ENCODE peak calls at places on chromosomes 1 and 21, in eight cellular contexts. C is SHP77; R is astrocyte of the cerebellum; V is amniotic stem cell; M is astrocyte of the hippocampus; J is retina; X is activated T-helper 9 cell treated with anti-CD3 and anti-CD28 coated beads, Interleukin-2, amount 50 U/mL, for 16 hours; A is effector memory CD4-positive, alpha-beta T cell. H is an unnamed sample.

GRCh38 chr1:53070621-53071020 is 8.6 kb downstream of the PODN start:
- DNase-seq in C (no peak), R (no peak), V (no peak), M (no peak), J (no peak), X (no peak), A (no peak), H (no peak)

GRCh38 chr1:247845693-247846017 is 4.0 kb upstream of the OR11L1 start:
- DNase-seq in C (no peak), R (no peak), V (no peak), M (no peak), J (no peak), X (no peak), A (no peak), H (no peak)

GRCh38 chr1:90706437-90707362 is 10.4 kb downstream of the BARHL2 start:
- DNase-seq in C (no peak), R (no peak), V (no peak), M (peak), J (peak), X (no peak), A (no peak), H (peak)

GRCh38 chr1:208298593-208299233 is 54.5 kb upstream of the PLXNA2 start:
- DNase-seq in C (no peak), R (no peak), V (no peak), M (peak), J (no peak), X (no peak), A (no peak), H (no peak)

GRCh38 chr1:207847116-207847515 is 63.8 kb downstream of the CD34 start:
- DNase-seq in C (no peak), R (peak), V (no peak), M (peak), J (no peak), X (no peak), A (no peak), H (no peak)

GRCh38 chr21:26389971-26390641 is 183.0 kb downstream of the CYYR1 start:
- DNase-seq in C (no peak), R (no peak), V (peak), M (peak), J (peak), X (no peak), A (no peak), H (peak)

GRCh38 chr1:235450433-235450832 is 53.8 kb downstream of the B3GALNT2 start:
- DNase-seq in C (no peak), R (no peak), V (no peak), M (no peak), J (no peak), X (no peak), A (no peak), H (no peak)

GRCh38 chr1:15848929-15849774 is 1.6 kb downstream of the SPEN start:
- DNase-seq in C (peak), R (peak), V (peak), M (peak), J (peak), X (peak), A (peak), H (no peak)

GRCh38 chr1:9475061-9475627 is 64.1 kb upstream of the SLC25A33 start:
- DNase-seq in C (no peak), R (no peak), V (no peak), M (no peak), J (no peak), X (no peak), A (no peak), H (no peak)

H was measured in COLO829.